ENCODE peak calls at places on chromosomes 1 and 21, in five cellular contexts. U is HTR-8/SVneo; I is stimulated activated effector memory CD8-positive, alpha-beta T cell treated with anti-CD3 and anti-CD28 coated beads, Interleukin-12 subunit alpha, Interleukin-12 subunit beta, amount 100 ng/mL, for 72 hours; K is mammary epithelial cell; H is epithelial cell of esophagus. O is an unnamed sample.

GRCh38 chr1:212987702-212988322 is 27.9 kb downstream of the ANGEL2 start:
- DNase-seq in U (no peak), I (no peak), K (peak; percentile 37), H (peak; percentile 56), O (peak; percentile 65)

GRCh38 chr1:108504447-108504846 is 54.3 kb downstream of the NBPF6 start:
- DNase-seq in U (no peak), I (no peak), K (no peak), H (no peak), O (no peak)

GRCh38 chr1:192771341-192771740 is 37.5 kb upstream of the RGS2 start:
- DNase-seq in U (no peak), I (no peak), K (no peak), H (no peak), O (no peak)

GRCh38 chr21:31862078-31862477 is 10.7 kb upstream of the HUNK start:
- DNase-seq in U (no peak), I (no peak), K (no peak), H (peak; percentile 33), O (peak; percentile 27)

GRCh38 chr1:15262003-15262377 is 15.0 kb downstream of the FHAD1 start:
- DNase-seq in U (no peak), I (no peak), K (no peak), H (no peak), O (no peak)

GRCh38 chr1:205976708-205977107 is 26.5 kb downstream of the RAB7B start:
- DNase-seq in U (peak; percentile 51), I (no peak), K (no peak), H (peak; percentile 83), O (peak; percentile 67)

GRCh38 chr21:42215942-42216725 is 2.8 kb upstream of the ABCG1 start:
- DNase-seq in U (no peak), I (no peak), K (no peak), H (no peak), O (no peak)

GRCh38 chr1:221165331-221166161 is 286.3 kb downstream of the HLX start:
- DNase-seq in U (no peak), I (no peak), K (no peak), H (no peak), O (no peak)

GRCh38 chr21:38987551-38988210 is 182.0 kb downstream of the ETS2 start:
- DNase-seq in U (no peak), I (no peak), K (no peak), H (no peak), O (no peak)

GRCh38 chr1:68916227-68916853 is 419.5 kb upstream of the DEPDC1 start:
- DNase-seq in U (no peak), I (no peak), K (peak; percentile 1), H (peak; percentile 40), O (peak; percentile 12)

GRCh38 chr1:225462714-225463574 is 35.1 kb upstream of the LBR start:
- DNase-seq in U (no peak), I (no peak), K (no peak), H (peak; percentile 32), O (no peak)

GRCh38 chr1:238558156-238558555 is 667.4 kb upstream of the ZP4 start:
- DNase-seq in U (peak; percentile 11), I (no peak), K (peak; percentile 90), H (peak; percentile 57), O (peak; percentile 21)

GRCh38 chr21:44497641-44498243 is 42.3 kb downstream of the KRTAP10-1 start:
- DNase-seq in U (no peak), I (no peak), K (no peak), H (no peak), O (no peak)

GRCh38 chr1:192265774-192266173 is 51.0 kb upstream of the RGS21 start:
- DNase-seq in U (no peak), I (no peak), K (no peak), H (no peak), O (no peak)

GRCh38 chr1:190001187-190001586 is 476.5 kb downstream of the BRINP3 start:
- DNase-seq in U (peak; percentile 10), I (no peak), K (no peak), H (peak; percentile 13), O (peak; percentile 2)

GRCh38 chr1:216919033-216919970 is 196.1 kb upstream of the ESRRG start:
- DNase-seq in U (no peak), I (no peak), K (no peak), H (no peak), O (no peak)

GRCh38 chr1:110243146-110243545 is 33.0 kb downstream of the KCNC4 start:
- DNase-seq in U (no peak), I (no peak), K (no peak), H (no peak), O (no peak)

GRCh38 chr21:44647222-44647552 is 973 bp downstream of the KRTAP10-11 start:
- DNase-seq in U (no peak), I (no peak), K (no peak), H (no peak), O (no peak)

GRCh38 chr1:180425956-180426355 is 76.4 kb downstream of the ACBD6 start:
- DNase-seq in U (no peak), I (no peak), K (no peak), H (no peak), O (no peak)

GRCh38 chr1:169906938-169907337 is 13.2 kb upstream of the SCYL3 start:
- DNase-seq in U (no peak), I (no peak), K (peak; percentile 36), H (no peak), O (peak; percentile 31)

GRCh38 chr1:107183011-107183410 is 42.2 kb downstream of the NTNG1 start:
- DNase-seq in U (no peak), I (no peak), K (peak; percentile 14), H (peak; percentile 39), O (peak; percentile 24)

GRCh38 chr1:15501208-15502032 is 22.6 kb downstream of the CASP9 start:
- DNase-seq in U (peak; percentile 68), I (peak; percentile 39), K (peak; percentile 12), H (peak; percentile 67), O (peak; percentile 47)